ENCODE peak calls at places on chromosomes 11 and 22, in five cellular contexts. One of them, this sample, is unnamed.
A peak's percentile ranks its signal among the peaks of the same experiment; 100 is the strongest.

GRCh38 chr11:2539761-2540520 is 95.1 kb downstream of the KCNQ1 start:
- DNase-seq in right lobe of liver: peak; percentile 13
- DNase-seq in tibial nerve: no peak
- DNase-seq in CD4-positive, alpha-beta memory T cell: no peak
- DNase-seq in Peyer's patch: peak; percentile 37
- DNase-seq in this sample: peak; percentile 55

GRCh38 chr11:67545280-67545679 is 22.0 kb upstream of the CABP2 start:
- DNase-seq in right lobe of liver: peak; percentile 75
- DNase-seq in tibial nerve: no peak
- DNase-seq in CD4-positive, alpha-beta memory T cell: no peak
- DNase-seq in Peyer's patch: peak; percentile 67
- DNase-seq in this sample: no peak

GRCh38 chr11:1694064-1694845 is 2.7 kb upstream of the KRTAP5-6 start:
- DNase-seq in right lobe of liver: peak; percentile 93
- DNase-seq in tibial nerve: peak; percentile 67
- DNase-seq in CD4-positive, alpha-beta memory T cell: peak; percentile 70
- DNase-seq in Peyer's patch: peak; percentile 93
- DNase-seq in this sample: peak; percentile 90

GRCh38 chr11:101126551-101127347 is 2.9 kb downstream of the PGR start:
- DNase-seq in right lobe of liver: peak; percentile 24
- DNase-seq in tibial nerve: peak; percentile 53
- DNase-seq in CD4-positive, alpha-beta memory T cell: no peak
- DNase-seq in Peyer's patch: no peak
- DNase-seq in this sample: no peak

GRCh38 chr11:118740892-118741291 is 50.1 kb downstream of the DDX6 start:
- DNase-seq in right lobe of liver: no peak
- DNase-seq in tibial nerve: no peak
- DNase-seq in CD4-positive, alpha-beta memory T cell: no peak
- DNase-seq in Peyer's patch: no peak
- DNase-seq in this sample: no peak

GRCh38 chr11:129960216-129961214 is 42.1 kb downstream of the PRDM10 start:
- DNase-seq in right lobe of liver: no peak
- DNase-seq in tibial nerve: no peak
- DNase-seq in CD4-positive, alpha-beta memory T cell: no peak
- DNase-seq in Peyer's patch: no peak
- DNase-seq in this sample: no peak

GRCh38 chr11:85752890-85753581 is 57.9 kb downstream of the SYTL2 start:
- DNase-seq in right lobe of liver: no peak
- DNase-seq in tibial nerve: no peak
- DNase-seq in CD4-positive, alpha-beta memory T cell: peak; percentile 97
- DNase-seq in Peyer's patch: no peak
- DNase-seq in this sample: no peak

GRCh38 chr11:19739872-19740271 is 27.2 kb downstream of the NAV2 start:
- DNase-seq in right lobe of liver: no peak
- DNase-seq in tibial nerve: no peak
- DNase-seq in CD4-positive, alpha-beta memory T cell: no peak
- DNase-seq in Peyer's patch: no peak
- DNase-seq in this sample: peak; percentile 83

GRCh38 chr11:60887531-60887930 is 18.9 kb downstream of the PRPF19 start:
- DNase-seq in right lobe of liver: no peak
- DNase-seq in tibial nerve: no peak
- DNase-seq in CD4-positive, alpha-beta memory T cell: peak; percentile 14
- DNase-seq in Peyer's patch: peak; percentile 68
- DNase-seq in this sample: no peak

GRCh38 chr11:86668929-86669328 is 3.5 kb downstream of the ME3 start:
- DNase-seq in right lobe of liver: no peak
- DNase-seq in tibial nerve: no peak
- DNase-seq in CD4-positive, alpha-beta memory T cell: no peak
- DNase-seq in Peyer's patch: no peak
- DNase-seq in this sample: no peak

GRCh38 chr11:1534682-1535081 is 37.4 kb downstream of the DUSP8 start:
- DNase-seq in right lobe of liver: no peak
- DNase-seq in tibial nerve: no peak
- DNase-seq in CD4-positive, alpha-beta memory T cell: no peak
- DNase-seq in Peyer's patch: no peak
- DNase-seq in this sample: no peak

GRCh38 chr11:125154380-125155099 is 10.0 kb upstream of the PKNOX2 start:
- DNase-seq in right lobe of liver: no peak
- DNase-seq in tibial nerve: no peak
- DNase-seq in CD4-positive, alpha-beta memory T cell: no peak
- DNase-seq in Peyer's patch: no peak
- DNase-seq in this sample: no peak

GRCh38 chr11:44596541-44597276 is 31.2 kb downstream of the CD82 start:
- DNase-seq in right lobe of liver: no peak
- DNase-seq in tibial nerve: no peak
- DNase-seq in CD4-positive, alpha-beta memory T cell: peak; percentile 84
- DNase-seq in Peyer's patch: no peak
- DNase-seq in this sample: no peak

GRCh38 chr22:31044262-31044861 is 36.8 kb upstream of the SMTN start:
- DNase-seq in right lobe of liver: peak; percentile 46
- DNase-seq in tibial nerve: peak; percentile 39
- DNase-seq in CD4-positive, alpha-beta memory T cell: no peak
- DNase-seq in Peyer's patch: no peak
- DNase-seq in this sample: peak; percentile 93

GRCh38 chr22:28799125-28799833 is 1.1 kb downstream of the XBP1 start:
- DNase-seq in right lobe of liver: no peak
- DNase-seq in tibial nerve: peak; percentile 44
- DNase-seq in CD4-positive, alpha-beta memory T cell: no peak
- DNase-seq in Peyer's patch: no peak
- DNase-seq in this sample: peak; percentile 91

GRCh38 chr11:63262562-63262961 is 19.2 kb upstream of the SLC22A25 start:
- DNase-seq in right lobe of liver: no peak
- DNase-seq in tibial nerve: no peak
- DNase-seq in CD4-positive, alpha-beta memory T cell: no peak
- DNase-seq in Peyer's patch: no peak
- DNase-seq in this sample: no peak

GRCh38 chr11:124865902-124866851 is 945 bp downstream of the ROBO3 start:
- DNase-seq in right lobe of liver: no peak
- DNase-seq in tibial nerve: no peak
- DNase-seq in CD4-positive, alpha-beta memory T cell: peak; percentile 46
- DNase-seq in Peyer's patch: peak; percentile 74
- DNase-seq in this sample: peak; percentile 66

GRCh38 chr22:27775087-27775697 is 26.4 kb downstream of the MN1 start:
- DNase-seq in right lobe of liver: no peak
- DNase-seq in tibial nerve: no peak
- DNase-seq in CD4-positive, alpha-beta memory T cell: no peak
- DNase-seq in Peyer's patch: no peak
- DNase-seq in this sample: no peak

GRCh38 chr22:32810241-32811133 is 9.0 kb downstream of the TIMP3 start:
- DNase-seq in right lobe of liver: no peak
- DNase-seq in tibial nerve: no peak
- DNase-seq in CD4-positive, alpha-beta memory T cell: no peak
- DNase-seq in Peyer's patch: no peak
- DNase-seq in this sample: peak; percentile 66

GRCh38 chr11:66467756-66468155 is 1.1 kb downstream of the PELI3 start:
- DNase-seq in right lobe of liver: no peak
- DNase-seq in tibial nerve: no peak
- DNase-seq in CD4-positive, alpha-beta memory T cell: peak; percentile 12
- DNase-seq in Peyer's patch: no peak
- DNase-seq in this sample: no peak

GRCh38 chr11:67356867-67357561 is 3.7 kb upstream of the POLD4 start:
- DNase-seq in right lobe of liver: peak; percentile 63
- DNase-seq in tibial nerve: no peak
- DNase-seq in CD4-positive, alpha-beta memory T cell: peak; percentile 73
- DNase-seq in Peyer's patch: peak; percentile 73
- DNase-seq in this sample: peak; percentile 84

GRCh38 chr11:93741882-93742226 is 382 bp downstream of the C11orf54 start:
- DNase-seq in right lobe of liver: peak; percentile 46
- DNase-seq in tibial nerve: no peak
- DNase-seq in CD4-positive, alpha-beta memory T cell: no peak
- DNase-seq in Peyer's patch: no peak
- DNase-seq in this sample: peak; percentile 84

GRCh38 chr11:65468874-65469333 is 29.9 kb upstream of the MALAT1 start:
- DNase-seq in right lobe of liver: peak; percentile 77
- DNase-seq in tibial nerve: no peak
- DNase-seq in CD4-positive, alpha-beta memory T cell: peak; percentile 49
- DNase-seq in Peyer's patch: peak; percentile 89
- DNase-seq in this sample: peak; percentile 78

GRCh38 chr11:118609380-118610219 is 2.2 kb downstream of the PHLDB1 start:
- DNase-seq in right lobe of liver: no peak
- DNase-seq in tibial nerve: no peak
- DNase-seq in CD4-positive, alpha-beta memory T cell: peak; percentile 29
- DNase-seq in Peyer's patch: no peak
- DNase-seq in this sample: peak; percentile 70

GRCh38 chr11:48028909-48029685 is 48.7 kb downstream of the PTPRJ start:
- DNase-seq in right lobe of liver: no peak
- DNase-seq in tibial nerve: no peak
- DNase-seq in CD4-positive, alpha-beta memory T cell: no peak
- DNase-seq in Peyer's patch: no peak
- DNase-seq in this sample: no peak

GRCh38 chr11:48025983-48026340 is 45.6 kb downstream of the PTPRJ start:
- DNase-seq in right lobe of liver: no peak
- DNase-seq in tibial nerve: no peak
- DNase-seq in CD4-positive, alpha-beta memory T cell: no peak
- DNase-seq in Peyer's patch: no peak
- DNase-seq in this sample: no peak

GRCh38 chr11:48024635-48025071 is 44.3 kb downstream of the PTPRJ start:
- DNase-seq in right lobe of liver: no peak
- DNase-seq in tibial nerve: no peak
- DNase-seq in CD4-positive, alpha-beta memory T cell: no peak
- DNase-seq in Peyer's patch: no peak
- DNase-seq in this sample: no peak

GRCh38 chr11:48022445-48022844 is 42.1 kb downstream of the PTPRJ start:
- DNase-seq in right lobe of liver: no peak
- DNase-seq in tibial nerve: no peak
- DNase-seq in CD4-positive, alpha-beta memory T cell: no peak
- DNase-seq in Peyer's patch: no peak
- DNase-seq in this sample: no peak

DNA sequence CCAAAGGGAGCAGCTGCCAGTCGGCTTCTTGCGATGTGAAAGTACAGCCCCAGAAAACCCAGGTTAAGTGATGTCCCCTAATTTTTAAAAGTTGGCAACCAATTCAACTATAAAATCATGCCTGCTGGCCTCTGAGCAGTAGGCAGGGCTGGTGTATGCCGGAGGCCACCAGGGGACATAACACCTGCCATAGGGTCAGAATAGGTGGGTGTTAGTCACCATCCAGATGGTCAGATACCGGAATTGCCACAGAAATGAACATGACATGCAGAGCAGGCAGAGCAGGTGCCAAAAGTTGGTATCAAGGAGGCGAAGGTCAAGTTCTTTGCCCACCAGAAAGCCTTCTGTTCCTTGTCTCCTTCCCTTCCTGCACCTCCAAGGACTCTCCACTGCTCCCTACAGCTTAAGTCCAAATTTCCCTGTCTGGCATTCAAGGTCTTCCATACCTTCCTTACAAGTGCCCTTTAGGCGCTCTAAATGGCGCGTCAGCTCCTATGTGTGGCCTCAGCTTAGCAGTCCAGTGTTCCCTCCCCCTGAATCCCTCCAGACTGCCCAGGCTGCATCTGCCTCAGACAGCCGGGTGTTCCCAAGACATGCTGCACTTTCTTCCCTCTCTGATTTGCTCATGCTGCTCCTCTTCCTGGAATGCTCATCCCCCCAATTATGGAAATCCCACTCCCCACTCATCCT is 45.1 kb downstream of the PTPRJ start:
- DNase-seq in right lobe of liver: no peak
- DNase-seq in tibial nerve: no peak
- DNase-seq in CD4-positive, alpha-beta memory T cell: no peak
- DNase-seq in Peyer's patch: no peak
- DNase-seq in this sample: no peak
- H3K4me1 ChIP-seq in right lobe of liver: no peaks in the 10 kb centered on the region
- H3K4me1 ChIP-seq in tibial nerve: peaks cover 30% of the 10 kb centered on the region
- H3K4me1 ChIP-seq in CD4-positive, alpha-beta memory T cell: peaks cover 30% of the 10 kb centered on the region
- H3K4me1 ChIP-seq in Peyer's patch: peaks cover 3% of the 10 kb centered on the region
- H3K4me1 ChIP-seq in this sample: peaks cover 15% of the 10 kb centered on the region

GRCh38 chr11:10728154-10728553 is 22.9 kb upstream of the CTR9 start:
- DNase-seq in right lobe of liver: no peak
- DNase-seq in tibial nerve: no peak
- DNase-seq in CD4-positive, alpha-beta memory T cell: no peak
- DNase-seq in Peyer's patch: no peak
- DNase-seq in this sample: no peak
- H3K4me1 ChIP-seq in right lobe of liver: no peaks in the 10 kb centered on the region
- H3K4me1 ChIP-seq in tibial nerve: no peaks in the 10 kb centered on the region
- H3K4me1 ChIP-seq in CD4-positive, alpha-beta memory T cell: peaks cover 16% of the 10 kb centered on the region
- H3K4me1 ChIP-seq in Peyer's patch: no peaks in the 10 kb centered on the region
- H3K4me1 ChIP-seq in this sample: peaks cover 11% of the 10 kb centered on the region

GRCh38 chr22:38489142-38489541 is 17.0 kb downstream of the DDX17 start:
- DNase-seq in right lobe of liver: no peak
- DNase-seq in tibial nerve: no peak
- DNase-seq in CD4-positive, alpha-beta memory T cell: no peak
- DNase-seq in Peyer's patch: peak; percentile 28
- DNase-seq in this sample: no peak
- H3K4me1 ChIP-seq in right lobe of liver: peaks cover 11% of the 10 kb centered on the region
- H3K4me1 ChIP-seq in tibial nerve: peaks cover 23% of the 10 kb centered on the region
- H3K4me1 ChIP-seq in CD4-positive, alpha-beta memory T cell: peaks cover 15% of the 10 kb centered on the region
- H3K4me1 ChIP-seq in Peyer's patch: no peaks in the 10 kb centered on the region
- H3K4me1 ChIP-seq in this sample: peaks cover 23% of the 10 kb centered on the region

GRCh38 chr22:23533771-23534191 is 46.3 kb downstream of the IGLL1 start:
- DNase-seq in right lobe of liver: no peak
- DNase-seq in tibial nerve: no peak
- DNase-seq in CD4-positive, alpha-beta memory T cell: no peak
- DNase-seq in Peyer's patch: peak; percentile 57
- DNase-seq in this sample: peak; percentile 27

GRCh38 chr22:23533328-23533762 is 46.7 kb downstream of the IGLL1 start:
- DNase-seq in right lobe of liver: no peak
- DNase-seq in tibial nerve: no peak
- DNase-seq in CD4-positive, alpha-beta memory T cell: no peak
- DNase-seq in Peyer's patch: peak; percentile 68
- DNase-seq in this sample: peak; percentile 56

GRCh38 chr22:23536821-23537345 is 43.2 kb downstream of the IGLL1 start:
- DNase-seq in right lobe of liver: no peak
- DNase-seq in tibial nerve: no peak
- DNase-seq in CD4-positive, alpha-beta memory T cell: no peak
- DNase-seq in Peyer's patch: peak; percentile 29
- DNase-seq in this sample: peak; percentile 36

GRCh38 chr22:23534201-23534850 is 45.8 kb downstream of the IGLL1 start:
- DNase-seq in right lobe of liver: no peak
- DNase-seq in tibial nerve: no peak
- DNase-seq in CD4-positive, alpha-beta memory T cell: no peak
- DNase-seq in Peyer's patch: no peak
- DNase-seq in this sample: peak; percentile 46

DNA sequence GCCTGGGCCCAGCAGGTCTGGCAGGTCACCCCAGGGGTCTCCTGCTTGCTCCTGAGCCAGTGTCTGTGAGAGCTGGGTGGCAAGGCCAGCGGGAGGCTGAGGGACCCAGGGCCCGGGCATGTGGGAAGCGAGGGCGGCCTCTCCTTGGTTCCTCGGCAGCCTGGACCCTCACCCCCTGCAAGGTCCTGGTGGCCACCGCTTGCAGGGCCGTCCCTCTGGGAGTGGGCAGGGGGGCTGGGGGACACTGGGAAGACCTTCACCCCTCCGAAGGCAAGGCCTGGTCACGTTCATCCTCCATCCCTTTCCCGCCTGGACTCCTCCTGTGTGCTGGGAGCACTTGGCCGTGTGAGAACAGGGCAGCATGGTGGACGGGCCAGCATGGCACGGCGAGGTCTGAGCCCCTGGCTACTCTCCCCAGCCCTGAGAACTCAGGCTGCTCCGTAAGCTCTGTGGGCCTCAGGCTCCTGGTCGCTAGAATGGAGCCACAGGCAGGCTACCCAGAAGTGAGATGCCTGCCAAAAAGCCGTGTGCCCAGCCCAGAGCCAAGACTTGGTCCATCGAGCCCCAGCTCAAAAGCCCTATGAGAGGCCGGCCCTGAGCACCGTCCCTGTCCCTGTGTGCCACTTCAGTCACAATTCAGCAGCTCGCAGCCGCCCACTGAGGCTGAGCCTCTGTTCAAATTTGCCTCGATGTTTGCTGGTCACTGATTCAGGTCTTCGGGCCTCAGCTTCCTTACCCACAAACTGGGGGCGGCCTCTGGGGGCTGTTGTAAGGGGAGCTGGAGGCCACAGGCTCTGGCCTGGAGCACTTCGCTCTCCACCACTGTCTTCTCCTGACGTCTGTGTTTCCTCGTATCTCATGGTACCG is 45.0 kb downstream of the IGLL1 start:
- DNase-seq in right lobe of liver: no peak
- DNase-seq in tibial nerve: no peak
- DNase-seq in CD4-positive, alpha-beta memory T cell: no peak
- DNase-seq in Peyer's patch: peak; percentile 45
- DNase-seq in this sample: peak; percentile 60
- H3K4me1 ChIP-seq in right lobe of liver: no peaks in the 10 kb centered on the region
- H3K4me1 ChIP-seq in tibial nerve: peaks cover 14% of the 10 kb centered on the region
- H3K4me1 ChIP-seq in CD4-positive, alpha-beta memory T cell: peaks cover 4% of the 10 kb centered on the region
- H3K4me1 ChIP-seq in Peyer's patch: no peaks in the 10 kb centered on the region
- H3K4me1 ChIP-seq in this sample: no peaks in the 10 kb centered on the region

This sample was measured in sigmoid colon.